ENCODE peak calls at places on chromosomes 11 and 22, in eight cellular contexts. N is A549, G is HCT116, F is endothelial cell of umbilical vein, Y is HepG2, D is K562, M is H1, Q is GM12878. X is an unnamed sample.

GRCh38 chr22:39087881-39088687 is 9.0 kb upstream of the APOBEC3H start:
- DNase-seq in N (no peak), G (no peak), F (no peak), Y (no peak), D (no peak), M (no peak), Q (no peak), X (no peak)

GRCh38 chr11:106076421-106076922 is 675 bp downstream of the KBTBD3 start:
- DNase-seq in N (no peak), G (no peak), F (no peak), Y (no peak), D (no peak), M (no peak), Q (no peak), X (no peak)

GRCh38 chr22:38243007-38243775 is 29.6 kb downstream of the TMEM184B start:
- DNase-seq in N (peak; percentile 57), G (no peak), F (no peak), Y (peak; percentile 74), D (no peak), M (no peak), Q (no peak), X (no peak)

GRCh38 chr11:94583213-94583884 is 16.2 kb downstream of the PIWIL4 start:
- DNase-seq in N (no peak), G (no peak), F (no peak), Y (no peak), D (no peak), M (no peak), Q (no peak), X (no peak)

GRCh38 chr11:114477946-114478537 is 38.8 kb downstream of the REXO2 start:
- DNase-seq in N (no peak), G (no peak), F (no peak), Y (no peak), D (no peak), M (no peak), Q (no peak), X (no peak)

GRCh38 chr11:10973416-10973815 is 115.6 kb upstream of the ZBED5 start:
- DNase-seq in N (no peak), G (no peak), F (no peak), Y (no peak), D (no peak), M (no peak), Q (no peak), X (no peak)

GRCh38 chr22:36759481-36760159 is 16.3 kb downstream of the IFT27 start:
- DNase-seq in N (no peak), G (no peak), F (no peak), Y (no peak), D (no peak), M (no peak), Q (no peak), X (no peak)

GRCh38 chr11:70575396-70576060 is 177.2 kb downstream of the CTTN start:
- DNase-seq in N (no peak), G (no peak), F (no peak), Y (peak; percentile 36), D (no peak), M (no peak), Q (no peak), X (no peak)

GRCh38 chr11:119094816-119095065 is 6.9 kb downstream of the DPAGT1 start:
- DNase-seq in N (no peak), G (no peak), F (peak; percentile 82), Y (peak; percentile 64), D (peak; percentile 52), M (no peak), Q (no peak), X (peak; percentile 86)

GRCh38 chr11:45754261-45754709 is 50.7 kb upstream of the SLC35C1 start:
- DNase-seq in N (no peak), G (no peak), F (no peak), Y (peak; percentile 21), D (no peak), M (no peak), Q (no peak), X (no peak)

GRCh38 chr11:134223066-134223465 is 701 bp downstream of the NCAPD3 start:
- DNase-seq in N (peak; percentile 2), G (no peak), F (peak; percentile 9), Y (no peak), D (no peak), M (no peak), Q (no peak), X (peak; percentile 46)

GRCh38 chr11:31872074-31872440 is 60.9 kb upstream of the PAX6 start:
- DNase-seq in N (no peak), G (no peak), F (no peak), Y (no peak), D (no peak), M (no peak), Q (no peak), X (no peak)

GRCh38 chr11:27718346-27718852 is 18.1 kb upstream of the BDNF start:
- DNase-seq in N (peak; percentile 93), G (peak; percentile 73), F (peak; percentile 57), Y (no peak), D (no peak), M (no peak), Q (no peak), X (no peak)
- H3K4me3 ChIP-seq in N (peak overlapping the region; percentile 88), G (peak overlapping the region; percentile 62), F (peak overlapping the region; percentile 54), Y (no peak overlapping the region), D (no peak overlapping the region), M (peak overlapping the region; percentile 99), Q (no peak overlapping the region), X (no peak overlapping the region)

DNA sequence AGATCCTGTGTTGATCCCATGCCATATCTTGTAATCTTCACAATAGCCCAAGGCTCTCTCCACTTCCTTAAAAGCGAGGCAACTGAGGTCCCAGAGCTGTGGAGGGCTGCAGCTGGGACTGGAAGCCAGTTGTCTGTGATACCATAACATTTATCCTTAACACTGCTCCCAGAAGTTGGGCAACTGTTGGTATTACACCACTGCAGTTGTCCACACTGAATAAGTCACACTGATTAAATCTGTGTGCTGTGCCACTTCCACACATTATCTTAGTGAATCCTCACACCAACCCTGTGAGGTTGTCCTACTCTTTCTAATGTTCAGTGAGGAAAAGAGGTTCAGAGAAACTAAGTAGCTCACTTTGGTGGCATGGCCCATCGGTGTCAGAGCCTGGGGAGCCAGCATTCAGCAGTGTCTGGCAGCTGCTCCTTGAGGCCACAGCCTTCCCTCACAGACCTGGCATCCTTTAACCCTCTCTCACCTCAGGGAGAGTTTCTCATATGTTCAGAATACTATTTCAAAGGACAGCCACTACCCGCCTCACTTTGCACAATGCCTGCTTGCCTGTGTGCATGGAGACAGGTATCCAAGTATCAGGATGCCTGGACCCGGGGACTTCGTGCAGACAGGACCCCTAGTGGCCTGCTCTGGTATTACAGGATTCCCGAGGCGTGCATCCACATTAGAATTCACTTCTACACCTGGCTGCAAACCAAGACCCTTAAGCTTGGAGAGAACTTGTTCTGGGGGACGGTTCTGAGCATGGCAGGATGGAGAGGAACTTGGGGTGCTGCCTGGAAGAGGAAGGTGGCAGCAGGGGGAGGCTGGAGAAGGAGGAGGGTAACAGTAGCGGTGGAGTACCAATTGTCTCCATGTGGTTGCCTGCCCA is 221.9 kb upstream of the TBCEL start:
- DNase-seq in N (peak; percentile 38), G (peak; percentile 32), F (peak; percentile 58), Y (peak; percentile 28), D (peak; percentile 71), M (peak; percentile 25), Q (no peak), X (peak; percentile 52)
- TF ChIP-seq MAX in N (no peak), G (no peak), F (no peak), Y (no peak), D (no peak), M (no peak), Q (no peak), X (no peak)

GRCh38 chr11:68709064-68709463 is 24.7 kb downstream of the GAL start:
- DNase-seq in N (no peak), G (no peak), F (no peak), Y (no peak), D (no peak), M (no peak), Q (no peak), X (no peak)
- TF ChIP-seq POLR2A in N (no peak), G (no peak), F (no peak), Y (no peak), D (no peak), M (no peak), Q (no peak), X (no peak)

DNA sequence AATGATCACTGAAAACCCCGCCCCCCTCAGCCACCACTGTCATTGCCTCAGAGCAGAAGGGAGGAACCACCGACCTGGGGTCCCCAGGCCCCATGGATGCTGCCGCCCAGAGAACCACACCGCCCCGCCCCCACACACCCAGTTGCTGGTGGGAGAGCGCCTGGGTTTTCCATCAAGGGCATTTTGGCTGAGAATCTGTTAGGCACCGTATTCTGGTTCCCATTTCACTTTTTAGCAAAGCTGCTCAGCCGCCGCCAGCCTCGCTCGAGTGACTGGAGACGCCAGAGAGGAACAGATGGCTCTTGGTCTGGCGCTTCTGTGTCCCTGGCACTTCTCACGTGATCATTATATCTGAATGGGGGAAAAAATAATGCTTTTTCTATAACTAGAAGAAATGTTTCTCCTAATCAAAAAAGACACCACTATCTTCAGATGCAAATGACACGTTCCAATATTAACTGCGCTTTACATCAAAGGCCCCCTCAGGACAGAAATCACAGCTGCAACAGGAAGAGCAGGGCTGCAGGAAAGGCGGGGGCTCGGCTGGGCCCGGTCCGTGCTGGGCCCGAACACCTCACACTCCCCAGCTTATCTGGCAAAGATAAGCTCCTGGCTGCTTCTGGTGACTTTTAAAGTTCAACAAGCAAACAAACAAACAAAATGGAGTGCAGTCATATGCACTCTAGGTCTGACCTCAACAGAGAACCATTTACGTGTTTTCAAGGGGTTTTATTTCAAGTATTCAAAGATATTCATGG is 149.8 kb downstream of the MPPED1 start:
- DNase-seq in N (no peak), G (no peak), F (no peak), Y (no peak), D (no peak), M (no peak), Q (no peak), X (no peak)
- H3K4me3 ChIP-seq in N (no peak overlapping the region), G (no peak overlapping the region), F (no peak overlapping the region), Y (no peak overlapping the region), D (no peak overlapping the region), M (no peak overlapping the region), Q (no peak overlapping the region), X (no peak overlapping the region)

GRCh38 chr22:45311033-45311531 is 1.3 kb downstream of the FAM118A start:
- DNase-seq in N (no peak), G (no peak), F (no peak), Y (no peak), D (no peak), M (no peak), Q (no peak), X (no peak)

GRCh38 chr22:45308624-45309421 is 911 bp upstream of the FAM118A start:
- DNase-seq in N (no peak), G (peak; percentile 23), F (no peak), Y (no peak), D (no peak), M (no peak), Q (no peak), X (peak; percentile 56)

GRCh38 chr22:45312415-45312814 is 2.7 kb downstream of the FAM118A start:
- DNase-seq in N (no peak), G (no peak), F (no peak), Y (no peak), D (no peak), M (no peak), Q (no peak), X (no peak)

GRCh38 chr22:45310331-45311032 is 748 bp downstream of the FAM118A start:
- DNase-seq in N (no peak), G (no peak), F (peak; percentile 21), Y (no peak), D (no peak), M (no peak), Q (no peak), X (peak; percentile 42)

GRCh38 chr22:45309422-45310227 is at the start of gene FAM118A:
- DNase-seq in N (peak; percentile 89), G (peak; percentile 73), F (peak; percentile 91), Y (peak; percentile 87), D (peak; percentile 94), M (peak; percentile 83), Q (peak; percentile 81), X (peak; percentile 96)
- TF ChIP-seq MAX in N (peak; percentile 52), G (peak; percentile 79), F (no peak), Y (peak; percentile 82), D (peak; percentile 26), M (peak; percentile 46), Q (peak; percentile 40), X (peak; percentile 1)